ENCODE peak calls at places on chromosomes 1 and 21, in nine cellular contexts. M is CD8-positive, alpha-beta memory T cell; N is HAP-1; G is sigmoid colon; H is stomach; Q is lung; A is pancreas; U is cardiac muscle cell; D is aorta. S is an unnamed sample.

GRCh38 chr1:40780678-40781613 is 2.6 kb upstream of the KCNQ4 start:
- DNase-seq in A (no peak), G (peak; percentile 55), D (no peak), M (peak; percentile 28), U (no peak), Q (no peak), H (no peak), N (no peak), S (no peak)

GRCh38 chr1:5936126-5936525 is 56.1 kb downstream of the NPHP4 start:
- DNase-seq in M (no peak), G (no peak), U (no peak), H (no peak), D (no peak), N (no peak), A (no peak), Q (no peak), S (no peak)

GRCh38 chr1:208238710-208239517 is 5.3 kb downstream of the PLXNA2 start:
- DNase-seq in N (peak; percentile 22), G (no peak), U (peak; percentile 51), A (peak; percentile 40), Q (no peak), M (no peak), D (no peak), H (no peak), S (peak; percentile 39)

GRCh38 chr1:172761581-172762025 is 102.7 kb downstream of the FASLG start:
- DNase-seq in U (no peak), G (no peak), A (no peak), N (no peak), D (no peak), Q (no peak), M (no peak), H (no peak), S (no peak)

GRCh38 chr1:84932991-84933611 is 40.1 kb upstream of the LPAR3 start:
- DNase-seq in U (no peak), G (no peak), A (no peak), M (no peak), N (no peak), H (no peak), D (no peak), Q (no peak), S (no peak)

GRCh38 chr21:45011911-45012660 is 62.3 kb upstream of the ADARB1 start:
- DNase-seq in G (peak; percentile 64), D (peak; percentile 59), H (no peak), U (peak; percentile 63), A (peak; percentile 12), Q (no peak), N (peak; percentile 58), M (peak; percentile 42), S (peak; percentile 23)

GRCh38 chr1:226939439-226940028 is 560 bp upstream of the COQ8A start:
- DNase-seq in H (peak; percentile 61), Q (peak; percentile 61), G (peak; percentile 84), N (no peak), A (peak; percentile 78), M (peak; percentile 84), D (peak; percentile 82), U (peak; percentile 61), S (peak; percentile 66)

GRCh38 chr1:45356186-45356585 is 15.9 kb upstream of the MUTYH start:
- DNase-seq in A (no peak), U (no peak), Q (no peak), H (no peak), D (no peak), N (no peak), G (no peak), M (no peak), S (no peak)

GRCh38 chr1:171251741-171252300 is 3.5 kb downstream of the FMO1 start:
- DNase-seq in G (no peak), A (no peak), D (no peak), H (no peak), N (peak; percentile 81), M (no peak), U (peak; percentile 75), Q (no peak), S (peak; percentile 53)

GRCh38 chr1:107135466-107135865 is 5.4 kb upstream of the NTNG1 start:
- DNase-seq in G (no peak), U (peak; percentile 83), N (peak; percentile 48), D (no peak), Q (no peak), H (no peak), A (no peak), M (no peak), S (peak; percentile 45)

GRCh38 chr1:165647970-165648369 is 16.9 kb downstream of the MGST3 start:
- DNase-seq in D (no peak), A (no peak), M (no peak), N (no peak), U (no peak), Q (no peak), H (no peak), G (no peak), S (no peak)

GRCh38 chr21:16942703-16943102 is 570.1 kb upstream of the CXADR start:
- DNase-seq in U (no peak), G (no peak), Q (no peak), A (no peak), M (no peak), D (no peak), N (peak; percentile 42), H (no peak), S (peak; percentile 2)

GRCh38 chr1:86487131-86487804 is 18.5 kb downstream of the CLCA1 start:
- DNase-seq in N (no peak), A (no peak), U (no peak), H (no peak), D (no peak), M (no peak), G (peak; percentile 72), Q (no peak), S (no peak)

GRCh38 chr21:35113064-35113463 is 64.0 kb upstream of the RUNX1 start:
- DNase-seq in G (no peak), N (no peak), Q (no peak), M (no peak), H (no peak), D (no peak), U (no peak), A (no peak), S (no peak)

GRCh38 chr1:58497499-58497898 is 49.0 kb downstream of the OMA1 start:
- DNase-seq in H (no peak), U (no peak), G (no peak), A (no peak), M (no peak), D (no peak), N (no peak), Q (no peak), S (no peak)

GRCh38 chr1:91557039-91557690 is 56.5 kb downstream of the CDC7 start:
- DNase-seq in A (no peak), U (no peak), Q (no peak), H (no peak), M (no peak), D (no peak), N (no peak), G (no peak), S (no peak)

GRCh38 chr1:91557826-91558225 is 57.2 kb downstream of the CDC7 start:
- DNase-seq in G (no peak), M (no peak), H (no peak), D (no peak), U (no peak), A (no peak), Q (no peak), N (no peak), S (no peak)

GRCh38 chr1:91555074-91555730 is 54.6 kb downstream of the CDC7 start:
- DNase-seq in D (no peak), A (no peak), U (no peak), G (no peak), M (no peak), H (no peak), Q (no peak), N (no peak), S (no peak)

GRCh38 chr1:91555821-91556531 is 55.3 kb downstream of the CDC7 start:
- DNase-seq in H (no peak), U (no peak), A (no peak), D (no peak), G (no peak), Q (no peak), M (peak; percentile 87), N (no peak), S (no peak)

DNA sequence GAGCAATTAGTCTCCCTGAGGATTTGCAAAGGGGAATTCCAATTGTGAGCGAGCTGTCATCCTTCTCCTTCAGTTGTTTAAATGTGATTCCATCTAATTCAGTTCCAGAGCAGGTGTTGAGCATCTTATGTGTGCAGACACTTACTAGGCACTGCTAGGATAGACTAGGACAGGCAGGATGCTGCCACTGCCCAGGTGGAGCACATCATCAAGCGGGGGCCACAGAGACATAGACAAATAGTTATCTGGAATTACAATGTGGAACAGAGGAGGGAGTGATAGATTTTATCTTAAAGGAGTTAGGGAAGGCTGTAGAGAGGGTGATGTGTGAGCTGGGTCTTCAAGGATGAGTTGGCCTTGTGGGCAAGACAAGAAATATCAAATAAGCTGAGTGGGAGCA is 55.9 kb downstream of the CDC7 start:
- DNase-seq in U (no peak), M (no peak), Q (no peak), A (no peak), H (no peak), G (no peak), D (no peak), N (no peak), S (no peak)
- H3K4me1 ChIP-seq in U (peaks cover 3% of the 10 kb centered on the region), M (peaks cover 93% of the 10 kb centered on the region), Q (peaks cover 13% of the 10 kb centered on the region), A (no peaks in the 10 kb centered on the region), H (no peaks in the 10 kb centered on the region), G (peaks cover 29% of the 10 kb centered on the region), D (no peaks in the 10 kb centered on the region), N (no peaks in the 10 kb centered on the region), S (no peaks in the 10 kb centered on the region)

GRCh38 chr1:229427572-229427971 is 6.3 kb downstream of the ACTA1 start:
- DNase-seq in D (no peak), U (no peak), A (no peak), G (no peak), H (no peak), Q (no peak), N (no peak), M (no peak), S (no peak)
- H3K4me3 ChIP-seq in D (no peak overlapping the region), U (no peak overlapping the region), A (no peak overlapping the region), G (no peak overlapping the region), H (no peak overlapping the region), Q (no peak overlapping the region), N (no peak overlapping the region), M (no peak overlapping the region), S (no peak overlapping the region)

GRCh38 chr1:24695202-24695974 is 49.9 kb upstream of the CLIC4 start:
- DNase-seq in D (peak; percentile 62), A (no peak), U (no peak), H (no peak), G (no peak), M (no peak), Q (no peak), N (no peak), S (no peak)
- H3K4me1 ChIP-seq in D (no peaks in the 10 kb centered on the region), A (no peaks in the 10 kb centered on the region), U (peaks cover 20% of the 10 kb centered on the region), H (peaks cover 8% of the 10 kb centered on the region), G (peaks cover 15% of the 10 kb centered on the region), M (no peaks in the 10 kb centered on the region), Q (peaks cover 20% of the 10 kb centered on the region), N (no peaks in the 10 kb centered on the region), S (no peaks in the 10 kb centered on the region)

DNA sequence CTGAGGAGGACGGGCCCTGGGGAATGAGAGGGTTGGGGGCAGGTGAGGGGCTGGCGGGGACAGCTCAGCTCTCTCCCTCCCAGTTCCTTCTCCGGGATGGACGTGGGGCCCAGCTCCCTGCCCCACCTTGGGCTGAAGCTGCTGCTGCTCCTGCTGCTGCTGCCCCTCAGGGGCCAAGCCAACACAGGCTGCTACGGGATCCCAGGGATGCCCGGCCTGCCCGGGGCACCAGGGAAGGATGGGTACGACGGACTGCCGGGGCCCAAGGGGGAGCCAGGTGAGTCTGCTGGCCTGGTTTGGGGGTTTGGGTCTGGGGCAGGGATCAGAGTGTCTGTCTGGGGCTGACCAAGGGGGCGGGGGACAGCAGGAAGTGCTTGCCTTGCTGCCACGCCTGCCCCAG is 495 bp downstream of the C1QC start:
- DNase-seq in U (no peak), G (no peak), D (no peak), A (no peak), Q (no peak), N (no peak), H (no peak), M (no peak), S (no peak)
- H3K4me3 ChIP-seq in U (no peak overlapping the region), G (no peak overlapping the region), D (no peak overlapping the region), A (no peak overlapping the region), Q (no peak overlapping the region), N (no peak overlapping the region), H (peak overlapping the region; percentile 23), M (no peak overlapping the region), S (no peak overlapping the region)

S was measured in mucosa of descending colon.